ENCODE peak calls at places on chromosomes 12 and 14, in six cellular contexts. D, N, H, L, R and G are unnamed samples.

GRCh38 chr14:55052259-55052930 is 948 bp downstream of the MAPK1IP1L start:
- DNase-seq in D (no peak), N (peak), H (no peak), L (no peak), R (no peak), G (no peak)

GRCh38 chr14:29645117-29645516 is 282.5 kb downstream of the PRKD1 start:
- DNase-seq in D (no peak), N (no peak), H (no peak), L (no peak), R (no peak), G (no peak)

GRCh38 chr14:23481992-23482813 is 12.7 kb downstream of the NGDN start:
- DNase-seq in D (no peak), N (no peak), H (no peak), L (no peak), R (no peak), G (no peak)

GRCh38 chr14:68935761-68936209 is 43.3 kb downstream of the ACTN1 start:
- DNase-seq in D (no peak), N (no peak), H (no peak), L (no peak), R (no peak), G (no peak)

GRCh38 chr14:99791476-99792283 is 1.5 kb upstream of the EML1 start:
- DNase-seq in D (no peak), N (no peak), H (no peak), L (no peak), R (no peak), G (no peak)

GRCh38 chr12:29921307-29921706 is 137.6 kb upstream of the TMTC1 start:
- DNase-seq in D (no peak), N (peak), H (no peak), L (no peak), R (no peak), G (peak)

GRCh38 chr12:45302621-45303020 is 86.7 kb downstream of the ANO6 start:
- DNase-seq in D (no peak), N (no peak), H (no peak), L (no peak), R (no peak), G (no peak)

GRCh38 chr12:121779422-121779895 is 14.0 kb downstream of the RHOF start:
- DNase-seq in D (no peak), N (no peak), H (no peak), L (no peak), R (no peak), G (no peak)

GRCh38 chr12:57237952-57238853 is 8.7 kb downstream of the SHMT2 start:
- DNase-seq in D (peak), N (no peak), H (no peak), L (peak), R (no peak), G (no peak)

GRCh38 chr14:72788972-72789728 is 104.8 kb downstream of the DPF3 start:
- DNase-seq in D (no peak), N (no peak), H (no peak), L (no peak), R (no peak), G (no peak)

GRCh38 chr14:103527408-103528157 is 1.4 kb upstream of the TRMT61A start:
- DNase-seq in D (no peak), N (no peak), H (no peak), L (no peak), R (no peak), G (no peak)

GRCh38 chr14:105742531-105742848 is 216.1 kb downstream of the TMEM121 start:
- DNase-seq in D (peak), N (no peak), H (no peak), L (no peak), R (no peak), G (no peak)

GRCh38 chr14:50785506-50786063 is 45.4 kb downstream of the NIN start:
- DNase-seq in D (no peak), N (no peak), H (no peak), L (no peak), R (no peak), G (no peak)

GRCh38 chr14:76376878-76377523 is 1.1 kb downstream of the ESRRB start:
- DNase-seq in D (no peak), N (no peak), H (no peak), L (no peak), R (no peak), G (no peak)

GRCh38 chr12:9647825-9648700 is 21.4 kb upstream of the CLEC2D start:
- DNase-seq in D (peak), N (peak), H (peak), L (peak), R (peak), G (no peak)

DNA sequence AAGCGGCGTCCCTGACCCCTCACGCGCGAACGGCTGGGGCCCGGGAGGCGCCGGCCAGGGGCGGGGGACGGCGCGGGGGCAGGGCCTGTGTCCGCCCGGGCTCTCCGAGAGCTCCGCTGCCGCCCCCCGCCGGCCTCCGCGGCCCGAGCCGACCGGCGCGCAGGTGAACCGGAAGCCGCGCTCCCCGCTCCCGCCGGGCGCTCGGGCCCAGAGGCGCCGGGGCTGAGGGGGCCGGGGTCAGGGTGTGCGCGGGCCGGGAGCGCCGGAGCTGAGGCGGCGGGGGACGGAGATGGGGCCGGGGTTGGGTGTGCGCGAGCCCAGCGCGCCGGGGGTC is 403 bp downstream of the HIP1R start:
- DNase-seq in D (peak), N (peak), H (no peak), L (peak), R (no peak), G (no peak)
- TF ChIP-seq CTCF in D (no peak), N (no peak), H (no peak), L (no peak), R (no peak), G (no peak)

GRCh38 chr12:6613776-6614512 is 6.8 kb upstream of the CHD4 start:
- DNase-seq in D (peak), N (peak), H (no peak), L (peak), R (peak), G (peak)
- TF ChIP-seq CTCF in D (no peak), N (peak), H (no peak), L (no peak), R (no peak), G (no peak)

GRCh38 chr14:79274641-79275366 is 936.5 kb downstream of the DIO2 start:
- DNase-seq in D (no peak), N (no peak), H (no peak), L (no peak), R (no peak), G (no peak)
- TF ChIP-seq CTCF in D (no peak), N (peak), H (no peak), L (no peak), R (no peak), G (no peak)

DNA sequence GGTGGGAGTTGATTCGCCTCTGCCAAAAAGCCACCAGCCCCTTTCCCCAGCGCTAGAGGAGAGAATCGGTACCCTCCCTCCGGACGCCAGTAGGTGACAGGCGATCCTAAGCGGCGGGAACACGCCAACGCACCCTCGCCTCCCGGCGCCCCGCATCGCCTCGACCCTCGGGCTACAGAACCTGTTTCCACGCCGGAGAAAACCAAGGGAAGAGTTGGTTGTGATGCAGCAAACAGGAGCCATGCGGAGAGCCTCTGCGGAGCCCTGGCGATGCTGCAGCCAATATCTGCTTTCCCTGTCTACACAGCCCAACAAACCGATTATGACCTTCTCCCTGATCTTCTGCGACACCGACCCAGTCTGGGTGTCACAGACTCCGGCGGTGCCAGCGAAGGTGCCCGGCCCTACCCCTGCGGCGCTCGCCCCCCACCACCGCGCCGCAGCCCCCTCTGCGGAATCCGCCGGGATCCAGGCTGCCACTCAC is 523 bp downstream of the PRICKLE1 start:
- DNase-seq in D (peak), N (peak), H (no peak), L (peak), R (peak), G (no peak)
- TF ChIP-seq CTCF in D (no peak), N (peak), H (no peak), L (no peak), R (peak), G (peak)

GRCh38 chr12:28708918-28709371 is 440.1 kb upstream of the FAR2 start:
- DNase-seq in D (no peak), N (no peak), H (no peak), L (no peak), R (no peak), G (peak)
- TF ChIP-seq CTCF in D (no peak), N (no peak), H (no peak), L (no peak), R (no peak), G (no peak)

DNA sequence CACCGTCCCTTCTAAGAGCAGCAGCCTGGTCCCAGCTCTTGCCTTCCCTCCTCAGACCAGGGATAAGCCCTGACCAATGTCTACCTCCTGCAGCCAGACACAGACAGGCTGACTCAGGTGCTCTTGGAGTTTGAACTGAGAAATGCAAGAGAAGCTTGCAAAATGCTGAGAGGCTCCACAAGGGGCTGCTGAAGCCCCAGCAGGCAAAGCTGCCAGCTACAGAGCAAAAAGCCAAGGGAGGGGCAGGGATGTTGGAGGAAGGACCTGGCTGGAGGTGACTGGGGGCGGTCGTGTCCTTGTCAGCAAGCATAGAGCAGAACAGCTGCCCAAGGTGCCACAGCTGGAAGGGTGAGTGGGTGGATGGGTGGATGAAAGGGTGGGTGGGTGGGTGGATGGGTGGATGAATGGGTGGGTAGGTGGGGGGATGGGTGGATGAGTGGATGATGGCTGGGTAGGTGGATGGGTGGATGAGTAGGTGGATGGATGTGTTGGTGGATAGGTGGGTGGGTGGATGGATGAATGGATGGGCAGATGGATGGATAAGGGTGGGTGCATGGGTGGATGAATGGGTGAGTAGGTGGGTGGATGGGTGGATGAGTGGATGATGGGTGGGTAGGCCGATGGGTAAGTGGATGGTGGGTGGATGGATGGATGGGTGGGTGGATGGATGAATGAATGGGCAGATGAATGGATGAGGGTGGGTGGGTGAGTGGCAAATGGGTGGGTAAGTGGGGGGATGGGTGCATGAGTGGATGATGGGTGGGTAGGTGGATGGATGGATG is 4.0 kb upstream of the INF2 start:
- DNase-seq in D (no peak), N (peak), H (no peak), L (no peak), R (no peak), G (no peak)
- TF ChIP-seq CTCF in D (no peak), N (peak), H (no peak), L (no peak), R (no peak), G (no peak)

GRCh38 chr14:21846227-21846885 is 172.7 kb upstream of the OR4E1 start:
- DNase-seq in D (peak), N (peak), H (peak), L (peak), R (no peak), G (no peak)

GRCh38 chr14:21840765-21841164 is 167.1 kb upstream of the OR4E1 start:
- DNase-seq in D (no peak), N (no peak), H (no peak), L (no peak), R (no peak), G (no peak)
- TF ChIP-seq CTCF in D (no peak), N (no peak), H (peak), L (no peak), R (no peak), G (no peak)

GRCh38 chr12:321606-322326 is 59.1 kb upstream of the SLC6A13 start:
- DNase-seq in D (no peak), N (peak), H (no peak), L (no peak), R (no peak), G (no peak)
- TF ChIP-seq CTCF in D (no peak), N (peak), H (no peak), L (no peak), R (no peak), G (no peak)

DNA sequence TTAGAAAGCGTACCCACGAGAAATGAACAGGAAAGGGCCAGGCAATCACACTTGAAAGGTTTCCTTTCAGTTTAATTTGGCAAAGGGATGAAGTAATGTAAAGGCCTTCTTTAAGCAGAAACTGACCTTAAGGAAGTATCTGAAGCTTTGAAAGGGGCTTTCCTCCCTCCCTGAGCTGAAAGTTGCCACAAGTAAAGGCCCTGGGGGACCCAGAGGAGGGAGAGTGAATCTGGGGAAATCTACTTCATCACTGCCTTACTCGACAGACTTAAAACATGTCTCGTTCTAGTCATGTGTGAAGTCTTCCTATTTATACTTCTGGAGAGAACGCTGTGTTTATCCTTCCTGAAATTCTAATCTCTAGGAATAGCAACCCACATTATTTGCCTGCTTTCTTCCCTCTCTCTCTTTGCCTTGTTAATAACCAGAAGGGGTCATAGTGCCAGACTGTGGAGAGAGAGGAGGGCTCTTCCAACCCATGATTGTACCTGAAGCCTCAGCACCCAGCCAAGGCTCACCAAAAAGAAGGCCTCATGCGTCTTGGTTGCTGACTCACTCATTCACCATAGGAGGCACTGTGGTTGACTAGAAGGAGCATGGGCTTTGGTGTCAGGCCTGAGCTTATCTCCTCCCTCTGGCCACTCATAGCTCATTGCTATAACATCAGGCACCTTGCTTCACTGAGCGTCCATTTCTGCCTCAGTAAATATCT is 10.2 kb upstream of the GPX2 start:
- DNase-seq in D (no peak), N (no peak), H (no peak), L (no peak), R (no peak), G (no peak)
- TF ChIP-seq CTCF in D (no peak), N (no peak), H (no peak), L (no peak), R (no peak), G (no peak)